ENCODE peak calls at places on chromosomes 7 and 10, in five cellular contexts. One of them, this sample, is unnamed.

GRCh38 chr7:51025668-51026067 is 243.0 kb upstream of the GRB10 start:
- DNase-seq in psoas muscle: peak
- DNase-seq in upper lobe of left lung: no peak
- DNase-seq in suprapubic skin: no peak
- DNase-seq in cardiac fibroblast: peak
- DNase-seq in this sample: no peak

GRCh38 chr10:3806603-3807002 is 21.6 kb upstream of the KLF6 start:
- DNase-seq in upper lobe of left lung: peak
- DNase-seq in cardiac fibroblast: peak
- DNase-seq in psoas muscle: no peak
- DNase-seq in suprapubic skin: no peak
- DNase-seq in this sample: no peak

GRCh38 chr7:17130281-17131059 is 168.0 kb upstream of the AHR start:
- DNase-seq in upper lobe of left lung: no peak
- DNase-seq in suprapubic skin: no peak
- DNase-seq in psoas muscle: no peak
- DNase-seq in cardiac fibroblast: peak
- DNase-seq in this sample: no peak

GRCh38 chr7:13850185-13850752 is 139.2 kb downstream of the ETV1 start:
- DNase-seq in suprapubic skin: no peak
- DNase-seq in psoas muscle: no peak
- DNase-seq in cardiac fibroblast: peak
- DNase-seq in upper lobe of left lung: peak
- DNase-seq in this sample: peak

GRCh38 chr7:91064938-91065337 is 199.3 kb upstream of the FZD1 start:
- DNase-seq in upper lobe of left lung: no peak
- DNase-seq in psoas muscle: no peak
- DNase-seq in cardiac fibroblast: no peak
- DNase-seq in suprapubic skin: no peak
- DNase-seq in this sample: no peak

GRCh38 chr10:112539340-112539739 is 92.3 kb downstream of the VTI1A start:
- DNase-seq in cardiac fibroblast: no peak
- DNase-seq in psoas muscle: no peak
- DNase-seq in suprapubic skin: no peak
- DNase-seq in upper lobe of left lung: no peak
- DNase-seq in this sample: no peak

GRCh38 chr7:35909870-35910357 is 109.1 kb downstream of the SEPTIN7 start:
- DNase-seq in suprapubic skin: no peak
- DNase-seq in cardiac fibroblast: no peak
- DNase-seq in upper lobe of left lung: no peak
- DNase-seq in psoas muscle: no peak
- DNase-seq in this sample: no peak

GRCh38 chr7:148587076-148587475 is 3.5 kb upstream of the C7orf33 start:
- DNase-seq in upper lobe of left lung: no peak
- DNase-seq in suprapubic skin: no peak
- DNase-seq in cardiac fibroblast: no peak
- DNase-seq in psoas muscle: no peak
- DNase-seq in this sample: no peak

GRCh38 chr10:72719941-72720592 is 28.1 kb downstream of the MCU start:
- DNase-seq in cardiac fibroblast: no peak
- DNase-seq in upper lobe of left lung: no peak
- DNase-seq in suprapubic skin: no peak
- DNase-seq in psoas muscle: no peak
- DNase-seq in this sample: no peak

GRCh38 chr10:5945561-5946418 is 31.6 kb downstream of the IL15RA start:
- DNase-seq in upper lobe of left lung: peak
- DNase-seq in suprapubic skin: peak
- DNase-seq in psoas muscle: peak
- DNase-seq in cardiac fibroblast: peak
- DNase-seq in this sample: no peak

GRCh38 chr7:129013048-129013721 is 41.7 kb downstream of the TNPO3 start:
- DNase-seq in upper lobe of left lung: no peak
- DNase-seq in cardiac fibroblast: no peak
- DNase-seq in suprapubic skin: no peak
- DNase-seq in psoas muscle: no peak
- DNase-seq in this sample: no peak

GRCh38 chr7:47435889-47436312 is 146.0 kb downstream of the TNS3 start:
- DNase-seq in suprapubic skin: no peak
- DNase-seq in psoas muscle: peak
- DNase-seq in cardiac fibroblast: peak
- DNase-seq in upper lobe of left lung: peak
- DNase-seq in this sample: no peak

GRCh38 chr7:15972767-15973362 is 286.4 kb upstream of the MEOX2 start:
- DNase-seq in cardiac fibroblast: peak
- DNase-seq in upper lobe of left lung: no peak
- DNase-seq in psoas muscle: no peak
- DNase-seq in suprapubic skin: no peak
- DNase-seq in this sample: no peak

GRCh38 chr10:22750131-22750530 is 35.8 kb upstream of the PIP4K2A start:
- DNase-seq in psoas muscle: no peak
- DNase-seq in upper lobe of left lung: no peak
- DNase-seq in suprapubic skin: no peak
- DNase-seq in cardiac fibroblast: peak
- DNase-seq in this sample: no peak

GRCh38 chr7:16644624-16644986 is 949 bp downstream of the ANKMY2 start:
- DNase-seq in suprapubic skin: peak
- DNase-seq in cardiac fibroblast: peak
- DNase-seq in upper lobe of left lung: peak
- DNase-seq in psoas muscle: peak
- DNase-seq in this sample: peak

GRCh38 chr7:101576993-101577392 is 52.1 kb downstream of the MYL10 start:
- DNase-seq in psoas muscle: no peak
- DNase-seq in upper lobe of left lung: no peak
- DNase-seq in suprapubic skin: no peak
- DNase-seq in cardiac fibroblast: no peak
- DNase-seq in this sample: no peak

GRCh38 chr7:131600578-131600977 is 44.1 kb upstream of the PODXL start:
- DNase-seq in cardiac fibroblast: peak
- DNase-seq in suprapubic skin: no peak
- DNase-seq in upper lobe of left lung: no peak
- DNase-seq in psoas muscle: no peak
- DNase-seq in this sample: no peak

GRCh38 chr10:43846187-43846680 is 197.6 kb upstream of the ZNF32 start:
- DNase-seq in psoas muscle: no peak
- DNase-seq in suprapubic skin: no peak
- DNase-seq in cardiac fibroblast: peak
- DNase-seq in upper lobe of left lung: no peak
- DNase-seq in this sample: no peak

GRCh38 chr7:29360633-29361625 is 166.4 kb downstream of the CHN2 start:
- DNase-seq in suprapubic skin: no peak
- DNase-seq in upper lobe of left lung: no peak
- DNase-seq in cardiac fibroblast: peak
- DNase-seq in psoas muscle: no peak
- DNase-seq in this sample: no peak

GRCh38 chr10:75121322-75121721 is 9.9 kb downstream of the SAMD8 start:
- DNase-seq in suprapubic skin: no peak
- DNase-seq in cardiac fibroblast: no peak
- DNase-seq in upper lobe of left lung: no peak
- DNase-seq in psoas muscle: no peak
- DNase-seq in this sample: no peak

GRCh38 chr10:77637474-77637985 is at the start of gene KCNMA1:
- DNase-seq in psoas muscle: peak
- DNase-seq in upper lobe of left lung: no peak
- DNase-seq in suprapubic skin: no peak
- DNase-seq in cardiac fibroblast: no peak
- DNase-seq in this sample: no peak

GRCh38 chr7:64887756-64888508 is 15.1 kb upstream of the ZNF273 start:
- DNase-seq in suprapubic skin: no peak
- DNase-seq in psoas muscle: no peak
- DNase-seq in cardiac fibroblast: no peak
- DNase-seq in upper lobe of left lung: peak
- DNase-seq in this sample: peak

GRCh38 chr10:48333856-48334255 is 27.4 kb downstream of the MAPK8 start:
- DNase-seq in psoas muscle: peak
- DNase-seq in cardiac fibroblast: no peak
- DNase-seq in upper lobe of left lung: no peak
- DNase-seq in suprapubic skin: no peak
- DNase-seq in this sample: no peak

GRCh38 chr7:108002726-108003590 is at the start of gene LAMB1:
- DNase-seq in suprapubic skin: peak
- DNase-seq in cardiac fibroblast: peak
- DNase-seq in upper lobe of left lung: peak
- DNase-seq in psoas muscle: peak
- DNase-seq in this sample: no peak

GRCh38 chr7:67854236-67854635 is 857.6 kb downstream of the TYW1 start:
- DNase-seq in suprapubic skin: no peak
- DNase-seq in upper lobe of left lung: no peak
- DNase-seq in psoas muscle: no peak
- DNase-seq in cardiac fibroblast: no peak
- DNase-seq in this sample: no peak

GRCh38 chr7:55838595-55838994 is 24.0 kb downstream of the SEPTIN14 start:
- DNase-seq in cardiac fibroblast: no peak
- DNase-seq in psoas muscle: no peak
- DNase-seq in upper lobe of left lung: no peak
- DNase-seq in suprapubic skin: no peak
- DNase-seq in this sample: no peak

GRCh38 chr10:130658687-130659290 is 522.6 kb downstream of the GLRX3 start:
- DNase-seq in upper lobe of left lung: no peak
- DNase-seq in suprapubic skin: no peak
- DNase-seq in psoas muscle: no peak
- DNase-seq in cardiac fibroblast: no peak
- DNase-seq in this sample: no peak

GRCh38 chr10:1369197-1369596 is 313.0 kb downstream of the WDR37 start:
- DNase-seq in psoas muscle: no peak
- DNase-seq in suprapubic skin: no peak
- DNase-seq in cardiac fibroblast: no peak
- DNase-seq in upper lobe of left lung: no peak
- DNase-seq in this sample: no peak

GRCh38 chr10:1369665-1370064 is 313.5 kb downstream of the WDR37 start:
- DNase-seq in psoas muscle: no peak
- DNase-seq in suprapubic skin: no peak
- DNase-seq in upper lobe of left lung: no peak
- DNase-seq in cardiac fibroblast: no peak
- DNase-seq in this sample: no peak

GRCh38 chr10:1367938-1368697 is 311.9 kb downstream of the WDR37 start:
- DNase-seq in psoas muscle: no peak
- DNase-seq in upper lobe of left lung: no peak
- DNase-seq in cardiac fibroblast: no peak
- DNase-seq in suprapubic skin: no peak
- DNase-seq in this sample: no peak

GRCh38 chr10:1370298-1370697 is 314.1 kb downstream of the WDR37 start:
- DNase-seq in cardiac fibroblast: no peak
- DNase-seq in psoas muscle: no peak
- DNase-seq in suprapubic skin: no peak
- DNase-seq in upper lobe of left lung: no peak
- DNase-seq in this sample: no peak

DNA sequence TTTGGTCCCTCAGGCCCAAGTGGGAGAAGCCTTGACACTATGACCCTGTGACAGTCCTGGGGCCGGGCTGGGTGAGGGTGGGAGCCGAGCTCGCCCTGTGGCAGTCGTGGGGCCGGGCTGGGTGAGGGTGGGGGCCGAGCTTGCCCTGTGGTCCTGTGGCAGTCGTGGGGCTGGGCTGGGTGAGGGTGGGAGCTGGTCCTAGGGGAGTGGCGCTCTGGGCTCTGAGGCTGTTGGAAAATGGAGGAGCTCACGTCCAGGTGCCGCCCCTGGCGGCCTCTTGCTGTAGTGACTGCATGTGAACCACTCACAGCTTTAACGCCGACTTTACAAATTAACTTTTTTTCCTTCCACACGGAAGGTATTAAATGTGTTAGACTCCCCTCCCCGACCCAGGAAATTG is 312.6 kb downstream of the WDR37 start:
- DNase-seq in upper lobe of left lung: no peak
- DNase-seq in suprapubic skin: no peak
- DNase-seq in cardiac fibroblast: no peak
- DNase-seq in psoas muscle: no peak
- DNase-seq in this sample: no peak
- TF ChIP-seq CTCF in upper lobe of left lung: peak
- TF ChIP-seq CTCF in suprapubic skin: peak
- TF ChIP-seq CTCF in cardiac fibroblast: no peak
- TF ChIP-seq CTCF in psoas muscle: peak
- TF ChIP-seq CTCF in this sample: no peak

GRCh38 chr10:108911814-108912541 is 1011.3 kb downstream of the XPNPEP1 start:
- DNase-seq in cardiac fibroblast: peak
- DNase-seq in upper lobe of left lung: peak
- DNase-seq in psoas muscle: peak
- DNase-seq in suprapubic skin: peak
- DNase-seq in this sample: no peak
- TF ChIP-seq CTCF in cardiac fibroblast: peak
- TF ChIP-seq CTCF in upper lobe of left lung: peak
- TF ChIP-seq CTCF in psoas muscle: no peak
- TF ChIP-seq CTCF in suprapubic skin: peak
- TF ChIP-seq CTCF in this sample: no peak

DNA sequence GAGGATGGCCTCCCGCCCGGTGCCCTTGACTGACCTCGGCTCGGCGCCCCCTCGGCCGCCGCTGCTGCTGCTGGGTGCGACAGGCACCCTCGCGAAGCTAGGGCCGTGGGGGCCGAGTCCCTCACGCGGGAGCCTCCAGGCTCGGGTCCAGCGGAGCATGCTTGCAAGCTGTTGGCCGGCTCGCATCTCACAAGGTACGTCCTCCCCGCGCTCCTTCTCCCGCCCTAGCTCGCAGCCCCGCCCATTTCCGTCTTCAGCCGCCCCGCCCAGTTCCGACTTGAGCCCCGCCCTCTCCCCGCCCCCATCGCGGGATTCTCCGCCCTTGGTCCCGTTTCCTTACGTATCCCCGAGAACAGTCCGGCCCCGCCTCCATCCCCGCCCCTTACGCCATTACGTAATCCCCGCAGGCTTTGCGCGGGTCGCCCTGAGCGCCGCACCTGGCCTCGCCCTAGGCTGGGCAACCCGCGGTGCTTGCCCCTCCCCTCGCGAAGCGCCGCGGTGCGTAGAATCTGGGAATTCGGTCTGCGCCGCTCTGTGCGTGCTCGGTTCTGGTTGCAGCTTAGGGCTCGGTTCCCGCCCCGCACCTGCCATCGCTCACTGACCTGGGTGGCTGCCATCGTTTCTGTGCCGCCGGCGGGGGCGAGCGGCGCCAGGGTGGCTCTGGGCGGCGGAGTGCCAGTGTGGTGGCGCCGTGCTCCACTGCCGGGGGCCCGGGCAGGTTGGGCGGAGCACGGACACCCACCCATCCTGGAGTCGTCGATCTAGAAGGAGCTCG is at the start of gene ABHD11:
- DNase-seq in cardiac fibroblast: peak
- DNase-seq in upper lobe of left lung: peak
- DNase-seq in suprapubic skin: peak
- DNase-seq in psoas muscle: peak
- DNase-seq in this sample: peak
- TF ChIP-seq CTCF in cardiac fibroblast: no peak
- TF ChIP-seq CTCF in upper lobe of left lung: no peak
- TF ChIP-seq CTCF in suprapubic skin: no peak
- TF ChIP-seq CTCF in psoas muscle: no peak
- TF ChIP-seq CTCF in this sample: no peak

DNA sequence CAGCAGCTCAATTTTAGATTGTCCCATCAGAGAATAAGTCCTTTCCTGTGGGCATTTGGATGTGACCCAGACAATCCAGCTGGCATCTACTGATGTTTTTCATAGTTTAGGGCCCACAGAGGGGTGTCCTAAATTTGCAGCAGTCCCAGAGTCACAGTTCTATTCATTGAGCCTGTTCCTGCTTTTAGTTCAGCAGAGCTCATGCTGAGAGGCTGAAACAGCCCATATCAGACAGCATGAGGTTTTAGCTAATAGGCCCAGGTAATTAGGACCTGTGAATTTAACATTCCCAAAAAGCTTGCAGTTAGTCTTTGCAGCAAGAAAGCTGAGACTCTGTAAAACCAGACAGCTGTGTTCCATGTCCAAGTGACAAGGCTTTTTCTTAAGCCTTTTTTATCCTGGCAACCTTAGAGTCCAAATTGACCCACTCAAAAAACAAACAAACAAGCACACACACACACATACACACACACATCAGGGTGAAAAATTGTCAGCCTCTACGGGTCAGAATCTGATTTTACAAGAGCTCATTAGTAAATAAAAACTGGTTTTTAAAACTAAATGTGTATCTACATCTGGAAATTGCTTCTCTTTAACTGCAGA is 33.8 kb downstream of the ANKIB1 start:
- DNase-seq in psoas muscle: no peak
- DNase-seq in cardiac fibroblast: no peak
- DNase-seq in suprapubic skin: no peak
- DNase-seq in upper lobe of left lung: no peak
- DNase-seq in this sample: no peak
- TF ChIP-seq CTCF in psoas muscle: no peak
- TF ChIP-seq CTCF in cardiac fibroblast: no peak
- TF ChIP-seq CTCF in suprapubic skin: no peak
- TF ChIP-seq CTCF in upper lobe of left lung: no peak
- TF ChIP-seq CTCF in this sample: no peak

This sample was measured in natural killer cell.